ENCODE peak calls at places on chromosome X, in seven cellular contexts. One of them, this sample, is unnamed.

GRCh38 chrX:7759832-7760231 is 83.1 kb upstream of the VCX start:
- DNase-seq in HL-60: no peak
- DNase-seq in transverse colon: no peak
- DNase-seq in breast epithelium: no peak
- DNase-seq in sigmoid colon: no peak
- DNase-seq in GM23338: no peak
- DNase-seq in HCT116: no peak
- DNase-seq in this sample: no peak

GRCh38 chrX:155188786-155189185 is 27.5 kb upstream of the VBP1 start:
- DNase-seq in HL-60: peak
- DNase-seq in transverse colon: no peak
- DNase-seq in breast epithelium: no peak
- DNase-seq in sigmoid colon: no peak
- DNase-seq in GM23338: no peak
- DNase-seq in HCT116: no peak
- DNase-seq in this sample: no peak

GRCh38 chrX:136146614-136147319 is 566 bp upstream of the FHL1 start:
- DNase-seq in HL-60: no peak
- DNase-seq in transverse colon: no peak
- DNase-seq in breast epithelium: no peak
- DNase-seq in sigmoid colon: no peak
- DNase-seq in GM23338: peak
- DNase-seq in HCT116: no peak
- DNase-seq in this sample: peak

GRCh38 chrX:74458738-74459137 is 37.4 kb downstream of the SLC16A2 start:
- DNase-seq in HL-60: no peak
- DNase-seq in transverse colon: no peak
- DNase-seq in breast epithelium: no peak
- DNase-seq in sigmoid colon: no peak
- DNase-seq in GM23338: peak
- DNase-seq in HCT116: no peak
- DNase-seq in this sample: no peak

GRCh38 chrX:143455045-143455444 is 62.2 kb downstream of the SPANXN3 start:
- DNase-seq in HL-60: no peak
- DNase-seq in transverse colon: no peak
- DNase-seq in breast epithelium: no peak
- DNase-seq in sigmoid colon: no peak
- DNase-seq in GM23338: no peak
- DNase-seq in HCT116: no peak
- DNase-seq in this sample: no peak

GRCh38 chrX:33447285-33447684 is 235.9 kb upstream of the DMD start:
- DNase-seq in HL-60: no peak
- DNase-seq in transverse colon: no peak
- DNase-seq in breast epithelium: no peak
- DNase-seq in sigmoid colon: no peak
- DNase-seq in GM23338: no peak
- DNase-seq in HCT116: no peak
- DNase-seq in this sample: no peak

GRCh38 chrX:64151911-64152310 is 53.6 kb downstream of the AMER1 start:
- DNase-seq in HL-60: no peak
- DNase-seq in transverse colon: no peak
- DNase-seq in breast epithelium: no peak
- DNase-seq in sigmoid colon: no peak
- DNase-seq in GM23338: no peak
- DNase-seq in HCT116: no peak
- DNase-seq in this sample: no peak

GRCh38 chrX:50635811-50636365 is 165.3 kb upstream of the DGKK start:
- DNase-seq in HL-60: no peak
- DNase-seq in transverse colon: no peak
- DNase-seq in breast epithelium: no peak
- DNase-seq in sigmoid colon: no peak
- DNase-seq in GM23338: no peak
- DNase-seq in HCT116: no peak
- DNase-seq in this sample: no peak

GRCh38 chrX:119690921-119691716 is 1.8 kb downstream of the SEPTIN6 start:
- DNase-seq in HL-60: peak
- DNase-seq in transverse colon: peak
- DNase-seq in breast epithelium: no peak
- DNase-seq in sigmoid colon: no peak
- DNase-seq in GM23338: peak
- DNase-seq in HCT116: no peak
- DNase-seq in this sample: no peak

GRCh38 chrX:49001521-49002090 is 458 bp downstream of the GRIPAP1 start:
- DNase-seq in HL-60: peak
- DNase-seq in transverse colon: peak
- DNase-seq in breast epithelium: no peak
- DNase-seq in sigmoid colon: no peak
- DNase-seq in GM23338: peak
- DNase-seq in HCT116: peak
- DNase-seq in this sample: no peak

GRCh38 chrX:119417842-119418241 is 18.7 kb downstream of the SLC25A43 start:
- DNase-seq in HL-60: no peak
- DNase-seq in transverse colon: no peak
- DNase-seq in breast epithelium: no peak
- DNase-seq in sigmoid colon: no peak
- DNase-seq in GM23338: no peak
- DNase-seq in HCT116: no peak
- DNase-seq in this sample: no peak

GRCh38 chrX:53440631-53441517 is 6.7 kb upstream of the HSD17B10 start:
- DNase-seq in HL-60: peak
- DNase-seq in transverse colon: peak
- DNase-seq in breast epithelium: peak
- DNase-seq in sigmoid colon: peak
- DNase-seq in GM23338: peak
- DNase-seq in HCT116: no peak
- DNase-seq in this sample: no peak

GRCh38 chrX:103274284-103274683 is 2.3 kb downstream of the TCEAL5 start:
- DNase-seq in HL-60: no peak
- DNase-seq in transverse colon: no peak
- DNase-seq in breast epithelium: no peak
- DNase-seq in sigmoid colon: no peak
- DNase-seq in GM23338: no peak
- DNase-seq in HCT116: no peak
- DNase-seq in this sample: no peak

GRCh38 chrX:49960061-49960460 is 37.7 kb downstream of the CLCN5 start:
- DNase-seq in HL-60: no peak
- DNase-seq in transverse colon: no peak
- DNase-seq in breast epithelium: no peak
- DNase-seq in sigmoid colon: no peak
- DNase-seq in GM23338: no peak
- DNase-seq in HCT116: no peak
- DNase-seq in this sample: no peak

GRCh38 chrX:100645106-100645505 is 1.1 kb downstream of the SRPX2 start:
- DNase-seq in HL-60: no peak
- DNase-seq in transverse colon: no peak
- DNase-seq in breast epithelium: no peak
- DNase-seq in sigmoid colon: no peak
- DNase-seq in GM23338: no peak
- DNase-seq in HCT116: no peak
- DNase-seq in this sample: no peak

GRCh38 chrX:100643212-100643611 is 787 bp upstream of the SRPX2 start:
- DNase-seq in HL-60: no peak
- DNase-seq in transverse colon: no peak
- DNase-seq in breast epithelium: no peak
- DNase-seq in sigmoid colon: no peak
- DNase-seq in GM23338: no peak
- DNase-seq in HCT116: no peak
- DNase-seq in this sample: no peak

GRCh38 chrX:100642296-100642695 is 1.7 kb upstream of the SRPX2 start:
- DNase-seq in HL-60: no peak
- DNase-seq in transverse colon: no peak
- DNase-seq in breast epithelium: no peak
- DNase-seq in sigmoid colon: no peak
- DNase-seq in GM23338: peak
- DNase-seq in HCT116: no peak
- DNase-seq in this sample: no peak

GRCh38 chrX:100647095-100647494 is 3.1 kb downstream of the SRPX2 start:
- DNase-seq in HL-60: no peak
- DNase-seq in transverse colon: no peak
- DNase-seq in breast epithelium: no peak
- DNase-seq in sigmoid colon: no peak
- DNase-seq in GM23338: no peak
- DNase-seq in HCT116: no peak
- DNase-seq in this sample: no peak

GRCh38 chrX:100643943-100644587 is at the start of gene SRPX2:
- DNase-seq in HL-60: no peak
- DNase-seq in transverse colon: peak
- DNase-seq in breast epithelium: peak
- DNase-seq in sigmoid colon: peak
- DNase-seq in GM23338: no peak
- DNase-seq in HCT116: peak
- DNase-seq in this sample: no peak
- TF ChIP-seq POLR2AphosphoS5 in HL-60: no peak
- TF ChIP-seq POLR2AphosphoS5 in transverse colon: peak
- TF ChIP-seq POLR2AphosphoS5 in breast epithelium: no peak
- TF ChIP-seq POLR2AphosphoS5 in sigmoid colon: peak
- TF ChIP-seq POLR2AphosphoS5 in GM23338: no peak
- TF ChIP-seq POLR2AphosphoS5 in HCT116: peak
- TF ChIP-seq POLR2AphosphoS5 in this sample: no peak

DNA sequence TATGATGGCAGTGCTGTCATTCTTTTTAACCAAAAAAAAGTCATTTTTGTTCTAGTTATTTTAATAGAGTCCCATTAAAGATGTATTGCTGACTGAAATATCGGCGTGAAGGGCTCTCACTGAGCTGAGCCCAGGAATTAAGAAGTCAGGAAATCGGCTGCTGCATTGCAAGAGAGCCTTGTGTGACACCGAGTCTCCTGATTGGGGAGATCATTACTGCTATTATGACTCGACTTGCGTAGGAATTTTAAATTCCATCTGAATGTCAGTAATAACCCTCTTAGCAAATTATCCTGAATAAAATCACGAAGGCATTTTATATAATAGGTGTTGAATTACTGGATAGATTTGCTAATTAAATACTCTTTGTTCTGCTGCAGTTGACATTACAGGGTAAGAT is 111.5 kb downstream of the POLA1 start:
- DNase-seq in HL-60: no peak
- DNase-seq in transverse colon: no peak
- DNase-seq in breast epithelium: no peak
- DNase-seq in sigmoid colon: no peak
- DNase-seq in GM23338: no peak
- DNase-seq in HCT116: no peak
- DNase-seq in this sample: no peak
- TF ChIP-seq POLR2AphosphoS5 in HL-60: no peak
- TF ChIP-seq POLR2AphosphoS5 in transverse colon: no peak
- TF ChIP-seq POLR2AphosphoS5 in breast epithelium: no peak
- TF ChIP-seq POLR2AphosphoS5 in sigmoid colon: no peak
- TF ChIP-seq POLR2AphosphoS5 in GM23338: no peak
- TF ChIP-seq POLR2AphosphoS5 in HCT116: no peak
- TF ChIP-seq POLR2AphosphoS5 in this sample: no peak

GRCh38 chrX:54641530-54641929 is 111.5 kb downstream of the GNL3L start:
- DNase-seq in HL-60: no peak
- DNase-seq in transverse colon: no peak
- DNase-seq in breast epithelium: no peak
- DNase-seq in sigmoid colon: no peak
- DNase-seq in GM23338: peak
- DNase-seq in HCT116: no peak
- DNase-seq in this sample: no peak
- TF ChIP-seq POLR2AphosphoS5 in HL-60: no peak
- TF ChIP-seq POLR2AphosphoS5 in transverse colon: no peak
- TF ChIP-seq POLR2AphosphoS5 in breast epithelium: no peak
- TF ChIP-seq POLR2AphosphoS5 in sigmoid colon: no peak
- TF ChIP-seq POLR2AphosphoS5 in GM23338: no peak
- TF ChIP-seq POLR2AphosphoS5 in HCT116: no peak
- TF ChIP-seq POLR2AphosphoS5 in this sample: no peak

GRCh38 chrX:87634361-87634760 is 116.8 kb downstream of the KLHL4 start:
- DNase-seq in HL-60: no peak
- DNase-seq in transverse colon: no peak
- DNase-seq in breast epithelium: no peak
- DNase-seq in sigmoid colon: no peak
- DNase-seq in GM23338: no peak
- DNase-seq in HCT116: no peak
- DNase-seq in this sample: no peak
- TF ChIP-seq POLR2AphosphoS5 in HL-60: no peak
- TF ChIP-seq POLR2AphosphoS5 in transverse colon: no peak
- TF ChIP-seq POLR2AphosphoS5 in breast epithelium: no peak
- TF ChIP-seq POLR2AphosphoS5 in sigmoid colon: no peak
- TF ChIP-seq POLR2AphosphoS5 in GM23338: no peak
- TF ChIP-seq POLR2AphosphoS5 in HCT116: no peak
- TF ChIP-seq POLR2AphosphoS5 in this sample: no peak

GRCh38 chrX:71144651-71145050 is at the start of gene NLGN3:
- DNase-seq in HL-60: no peak
- DNase-seq in transverse colon: no peak
- DNase-seq in breast epithelium: no peak
- DNase-seq in sigmoid colon: no peak
- DNase-seq in GM23338: peak
- DNase-seq in HCT116: no peak
- DNase-seq in this sample: no peak
- TF ChIP-seq POLR2AphosphoS5 in HL-60: no peak
- TF ChIP-seq POLR2AphosphoS5 in transverse colon: no peak
- TF ChIP-seq POLR2AphosphoS5 in breast epithelium: no peak
- TF ChIP-seq POLR2AphosphoS5 in sigmoid colon: peak
- TF ChIP-seq POLR2AphosphoS5 in GM23338: peak
- TF ChIP-seq POLR2AphosphoS5 in HCT116: no peak
- TF ChIP-seq POLR2AphosphoS5 in this sample: no peak

DNA sequence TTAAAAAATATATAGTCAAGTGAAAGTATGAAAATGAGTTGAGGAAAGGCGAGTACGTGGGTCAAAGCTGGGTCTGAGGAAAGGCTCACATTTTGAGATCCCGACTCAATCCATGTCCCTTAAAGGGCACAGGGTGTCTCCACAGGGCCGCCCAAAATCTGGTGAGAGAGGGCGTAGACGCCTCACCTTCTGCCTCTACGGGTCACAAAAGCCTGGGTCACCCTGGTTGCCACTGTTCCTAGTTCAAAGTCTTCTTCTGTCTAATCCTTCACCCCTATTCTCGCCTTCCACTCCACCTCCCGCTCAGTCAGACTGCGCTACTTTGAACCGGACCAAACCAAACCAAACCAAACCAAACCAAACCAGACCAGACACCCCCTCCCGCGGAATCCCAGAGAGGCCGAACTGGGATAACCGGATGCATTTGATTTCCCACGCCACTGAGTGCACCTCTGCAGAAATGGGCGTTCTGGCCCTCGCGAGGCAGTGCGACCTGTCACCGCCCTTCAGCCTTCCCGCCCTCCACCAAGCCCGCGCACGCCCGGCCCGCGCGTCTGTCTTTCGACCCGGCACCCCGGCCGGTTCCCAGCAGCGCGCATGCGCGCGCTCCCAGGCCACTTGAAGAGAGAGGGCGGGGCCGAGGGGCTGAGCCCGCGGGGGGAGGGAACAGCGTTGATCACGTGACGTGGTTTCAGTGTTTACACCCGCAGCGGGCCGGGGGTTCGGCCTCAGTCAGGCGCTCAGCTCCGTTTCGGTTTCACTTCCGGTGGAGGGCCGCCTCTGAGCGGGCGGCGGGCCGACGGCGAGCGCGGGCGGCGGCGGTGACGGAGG is at the start of gene FMR1:
- DNase-seq in HL-60: peak
- DNase-seq in transverse colon: peak
- DNase-seq in breast epithelium: peak
- DNase-seq in sigmoid colon: peak
- DNase-seq in GM23338: peak
- DNase-seq in HCT116: peak
- DNase-seq in this sample: peak
- TF ChIP-seq POLR2AphosphoS5 in HL-60: no peak
- TF ChIP-seq POLR2AphosphoS5 in transverse colon: peak
- TF ChIP-seq POLR2AphosphoS5 in breast epithelium: no peak
- TF ChIP-seq POLR2AphosphoS5 in sigmoid colon: peak
- TF ChIP-seq POLR2AphosphoS5 in GM23338: peak
- TF ChIP-seq POLR2AphosphoS5 in HCT116: peak
- TF ChIP-seq POLR2AphosphoS5 in this sample: no peak

This sample was measured in GM12892.